ENCODE peak calls at places on chromosome 1, in seven cellular contexts. G is K562, L is HepG2, O is H1, M is SK-N-SH, F is HCT116, R is GM12878. Q is an unnamed sample.

GRCh38 chr1:92291372-92291999 is 7.3 kb downstream of the GLMN start:
- DNase-seq in G (peak; percentile 31), L (peak; percentile 52), O (no peak), M (peak; percentile 49), F (peak; percentile 52), R (no peak), Q (peak; percentile 9)

GRCh38 chr1:8251635-8252034 is 66.3 kb upstream of the SLC45A1 start:
- DNase-seq in G (no peak), L (no peak), O (no peak), M (no peak), F (no peak), R (no peak), Q (no peak)

GRCh38 chr1:172185206-172185605 is 235.3 kb upstream of the C1orf105 start:
- DNase-seq in G (no peak), L (no peak), O (no peak), M (no peak), F (no peak), R (peak; percentile 80), Q (no peak)

GRCh38 chr1:99591886-99592285 is 54.0 kb upstream of the PALMD start:
- DNase-seq in G (no peak), L (no peak), O (no peak), M (no peak), F (no peak), R (no peak), Q (no peak)

GRCh38 chr1:19597463-19598309 is 46.4 kb upstream of the NBL1 start:
- DNase-seq in G (no peak), L (no peak), O (no peak), M (no peak), F (peak; percentile 19), R (no peak), Q (no peak)

GRCh38 chr1:172837816-172838680 is 179.1 kb downstream of the FASLG start:
- DNase-seq in G (no peak), L (no peak), O (no peak), M (no peak), F (peak; percentile 89), R (no peak), Q (no peak)

GRCh38 chr1:164559342-164560070 is 522 bp downstream of the PBX1 start:
- DNase-seq in G (no peak), L (peak; percentile 3), O (peak; percentile 63), M (peak; percentile 58), F (no peak), R (no peak), Q (no peak)

GRCh38 chr1:30847358-30847972 is 61.1 kb downstream of the SDC3 start:
- DNase-seq in G (no peak), L (peak; percentile 90), O (peak; percentile 72), M (no peak), F (no peak), R (no peak), Q (no peak)

GRCh38 chr1:110615548-110616130 is 9.5 kb upstream of the KCNA2 start:
- DNase-seq in G (peak; percentile 77), L (peak; percentile 60), O (peak; percentile 77), M (peak; percentile 78), F (peak; percentile 66), R (no peak), Q (peak; percentile 83)

GRCh38 chr1:154847891-154848290 is 22.2 kb downstream of the KCNN3 start:
- DNase-seq in G (no peak), L (no peak), O (no peak), M (peak; percentile 92), F (no peak), R (no peak), Q (no peak)

GRCh38 chr1:53142226-53142853 is at the start of gene SLC1A7:
- DNase-seq in G (no peak), L (no peak), O (no peak), M (no peak), F (no peak), R (no peak), Q (no peak)

GRCh38 chr1:12581179-12581578 is 36.8 kb downstream of the DHRS3 start:
- DNase-seq in G (no peak), L (no peak), O (no peak), M (no peak), F (no peak), R (no peak), Q (no peak)

GRCh38 chr1:77889240-77889637 is 815 bp downstream of the NEXN start:
- DNase-seq in G (peak; percentile 20), L (peak; percentile 24), O (no peak), M (no peak), F (no peak), R (no peak), Q (no peak)

GRCh38 chr1:154334647-154335350 is 9.5 kb downstream of the ATP8B2 start:
- DNase-seq in G (peak; percentile 82), L (peak; percentile 88), O (peak; percentile 90), M (peak; percentile 88), F (no peak), R (no peak), Q (peak; percentile 79)

DNA sequence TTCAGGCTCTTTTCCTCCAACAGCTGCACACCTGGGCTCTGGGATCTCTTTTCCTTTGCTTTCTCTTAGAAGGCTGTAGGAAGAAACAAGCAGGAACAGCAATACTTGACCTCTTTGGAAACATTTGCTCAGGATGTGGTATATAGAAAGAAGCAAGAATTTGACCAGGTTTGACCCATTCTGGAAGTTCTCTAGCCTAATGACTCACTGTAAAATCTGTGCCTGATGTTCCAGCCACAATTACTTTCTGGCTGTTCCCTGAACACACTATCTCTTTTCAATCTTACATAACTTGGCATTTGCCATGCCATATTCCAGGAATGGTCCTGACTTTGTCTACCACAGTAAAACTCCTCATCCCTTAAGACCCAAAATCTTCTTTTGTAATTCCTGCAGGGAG is 419.9 kb upstream of the DAB1 start:
- DNase-seq in G (no peak), L (no peak), O (no peak), M (no peak), F (no peak), R (no peak), Q (no peak)
- TF ChIP-seq JUND in G (no peak), L (no peak), O (no peak), M (peak; percentile 94), F (no peak), R (no peak), Q (no peak)

GRCh38 chr1:226109829-226110248 is 47.3 kb downstream of the H3-3A start:
- DNase-seq in G (peak; percentile 95), L (peak; percentile 75), O (peak; percentile 82), M (peak; percentile 99), F (peak; percentile 66), R (no peak), Q (peak; percentile 96)
- TF ChIP-seq JUND in G (no peak), L (no peak), O (no peak), M (no peak), F (no peak), R (no peak), Q (no peak)

DNA sequence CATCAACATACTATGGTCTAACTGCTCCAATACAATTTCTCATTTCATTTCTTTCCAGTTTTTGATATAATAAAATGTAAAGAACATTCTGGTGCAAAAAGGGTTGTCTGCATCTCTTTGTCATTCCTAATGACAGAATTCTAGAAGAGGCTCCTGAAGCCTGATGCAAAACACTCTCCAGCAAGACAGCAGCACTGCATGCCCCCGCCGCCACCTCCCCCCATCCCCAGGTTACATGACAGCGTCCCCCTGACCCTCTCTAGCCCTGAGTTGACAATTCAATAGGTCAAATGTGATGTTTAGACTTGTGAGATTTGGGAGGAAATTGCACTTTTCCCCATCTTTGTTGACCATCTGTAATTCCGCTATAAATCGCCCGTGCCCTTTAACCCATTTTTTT is 64.6 kb upstream of the C1orf21 start:
- DNase-seq in G (no peak), L (no peak), O (no peak), M (no peak), F (no peak), R (no peak), Q (no peak)
- TF ChIP-seq JUND in G (no peak), L (no peak), O (no peak), M (no peak), F (no peak), R (no peak), Q (no peak)

GRCh38 chr1:46622341-46622740 is 5.7 kb upstream of the MOB3C start:
- DNase-seq in G (peak; percentile 76), L (peak; percentile 31), O (peak; percentile 70), M (no peak), F (no peak), R (no peak), Q (peak; percentile 15)
- TF ChIP-seq JUND in G (no peak), L (no peak), O (no peak), M (no peak), F (no peak), R (no peak), Q (no peak)

GRCh38 chr1:56710646-56711045 is 65.5 kb downstream of the PRKAA2 start:
- DNase-seq in G (no peak), L (no peak), O (no peak), M (no peak), F (no peak), R (no peak), Q (no peak)
- TF ChIP-seq JUND in G (no peak), L (no peak), O (no peak), M (peak; percentile 95), F (peak; percentile 11), R (no peak), Q (no peak)

GRCh38 chr1:163174524-163175437 is 27.9 kb downstream of the RGS5 start:
- DNase-seq in G (peak; percentile 49), L (peak; percentile 20), O (peak; percentile 77), M (peak; percentile 36), F (peak; percentile 32), R (no peak), Q (peak; percentile 42)

GRCh38 chr1:163170975-163171676 is 31.6 kb downstream of the RGS5 start:
- DNase-seq in G (peak; percentile 15), L (no peak), O (no peak), M (no peak), F (no peak), R (no peak), Q (no peak)

GRCh38 chr1:163172596-163172995 is 30.1 kb downstream of the RGS5 start:
- DNase-seq in G (no peak), L (no peak), O (no peak), M (no peak), F (no peak), R (no peak), Q (no peak)

GRCh38 chr1:163171826-163172225 is 30.9 kb downstream of the RGS5 start:
- DNase-seq in G (no peak), L (no peak), O (no peak), M (no peak), F (no peak), R (no peak), Q (no peak)

GRCh38 chr1:163173121-163173520 is 29.6 kb downstream of the RGS5 start:
- DNase-seq in G (no peak), L (no peak), O (no peak), M (no peak), F (no peak), R (no peak), Q (no peak)
- TF ChIP-seq JUND in G (no peak), L (no peak), O (no peak), M (peak; percentile 12), F (no peak), R (no peak), Q (no peak)

DNA sequence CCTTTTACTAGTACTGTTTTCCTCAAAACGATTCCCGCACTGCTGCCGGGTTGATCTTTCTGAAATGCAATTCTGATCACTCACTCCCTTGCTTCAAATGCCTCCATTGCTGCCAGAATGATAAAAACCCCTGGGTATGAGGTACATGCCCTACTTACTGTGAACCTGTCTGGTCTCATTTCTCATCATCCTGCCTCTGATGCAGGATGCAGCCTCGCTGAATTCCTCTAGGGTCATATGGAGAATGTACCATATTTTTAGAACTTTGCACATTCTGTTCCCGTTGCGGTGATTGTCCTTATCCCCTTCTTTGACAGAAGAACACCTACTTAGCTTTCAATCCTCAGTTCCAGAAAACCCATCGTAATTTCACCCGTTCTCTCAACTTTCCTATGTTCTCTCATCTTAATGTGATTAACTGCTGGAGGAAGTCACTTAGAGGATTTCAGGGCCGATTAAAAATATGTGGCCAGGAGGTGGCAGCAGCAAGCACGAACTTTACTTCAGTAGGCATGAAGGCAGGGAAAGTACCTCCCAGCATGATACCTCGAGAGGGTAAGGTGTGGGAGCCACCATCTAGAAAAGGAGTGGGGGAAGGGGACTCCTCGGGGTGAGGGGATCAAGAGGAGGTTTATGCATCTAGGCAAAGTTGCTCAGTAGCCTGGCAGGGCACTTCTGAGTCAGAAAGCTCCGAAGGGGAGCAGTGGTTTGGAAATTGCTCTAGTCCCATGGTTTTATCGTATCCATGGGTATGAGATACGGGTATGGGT is 361.5 kb upstream of the ZP4 start:
- DNase-seq in G (no peak), L (no peak), O (peak; percentile 86), M (peak; percentile 41), F (no peak), R (no peak), Q (peak; percentile 38)
- TF ChIP-seq JUND in G (no peak), L (no peak), O (no peak), M (no peak), F (no peak), R (no peak), Q (no peak)